ENCODE peak calls at places on chromosomes 1 and 21, in four cellular contexts. D is K562, N is IMR-90, O is HepG2. H is an unnamed sample.

GRCh38 chr1:11787251-11787803 is 18.4 kb downstream of the MTHFR start:
- DNase-seq in N (peak), O (no peak), D (no peak), H (no peak)

GRCh38 chr1:201705389-201705788 is 123.6 kb upstream of the IPO9 start:
- DNase-seq in D (no peak), O (no peak), N (no peak), H (no peak)

GRCh38 chr1:1421147-1421906 is at the start of gene ANKRD65:
- DNase-seq in N (no peak), O (peak), D (no peak), H (no peak)

GRCh38 chr21:16570196-16570595 is 840.4 kb downstream of the USP25 start:
- DNase-seq in D (no peak), O (no peak), N (peak), H (no peak)

GRCh38 chr21:17396948-17397347 is 115.9 kb upstream of the CXADR start:
- DNase-seq in D (no peak), N (no peak), O (no peak), H (no peak)

GRCh38 chr1:219419135-219419534 is 193.8 kb downstream of the ZC3H11B start:
- DNase-seq in N (no peak), D (no peak), O (no peak), H (no peak)

GRCh38 chr1:61056674-61057439 is 25.5 kb upstream of the NFIA start:
- DNase-seq in D (peak), N (peak), O (no peak), H (no peak)

GRCh38 chr1:95778217-95778616 is 544.2 kb downstream of the RWDD3 start:
- DNase-seq in N (no peak), O (no peak), D (no peak), H (no peak)

GRCh38 chr1:3268281-3268680 is 186.2 kb upstream of the ARHGEF16 start:
- DNase-seq in N (no peak), D (no peak), O (no peak), H (no peak)

GRCh38 chr1:3266870-3267549 is 187.5 kb upstream of the ARHGEF16 start:
- DNase-seq in O (no peak), D (no peak), N (no peak), H (no peak)

GRCh38 chr1:3270403-3271245 is 183.8 kb upstream of the ARHGEF16 start:
- DNase-seq in D (no peak), N (no peak), O (no peak), H (no peak)

GRCh38 chr1:3265800-3266485 is 188.5 kb upstream of the ARHGEF16 start:
- DNase-seq in O (no peak), D (no peak), N (no peak), H (no peak)

GRCh38 chr1:3267550-3268270 is 186.8 kb upstream of the ARHGEF16 start:
- DNase-seq in O (no peak), D (no peak), N (no peak), H (no peak)
- TF ChIP-seq MAZ in O (no peak), D (no peak), N (no peak), H (no peak)

GRCh38 chr1:230029244-230029643 is 37.8 kb upstream of the GALNT2 start:
- DNase-seq in D (no peak), O (no peak), N (no peak), H (no peak)

GRCh38 chr1:230028602-230029223 is 38.3 kb upstream of the GALNT2 start:
- DNase-seq in O (no peak), N (no peak), D (no peak), H (no peak)

GRCh38 chr1:230032882-230033281 is 34.2 kb upstream of the GALNT2 start:
- DNase-seq in N (no peak), O (no peak), D (no peak), H (no peak)

GRCh38 chr1:230030122-230030821 is 36.8 kb upstream of the GALNT2 start:
- DNase-seq in O (no peak), N (no peak), D (no peak), H (no peak)

DNA sequence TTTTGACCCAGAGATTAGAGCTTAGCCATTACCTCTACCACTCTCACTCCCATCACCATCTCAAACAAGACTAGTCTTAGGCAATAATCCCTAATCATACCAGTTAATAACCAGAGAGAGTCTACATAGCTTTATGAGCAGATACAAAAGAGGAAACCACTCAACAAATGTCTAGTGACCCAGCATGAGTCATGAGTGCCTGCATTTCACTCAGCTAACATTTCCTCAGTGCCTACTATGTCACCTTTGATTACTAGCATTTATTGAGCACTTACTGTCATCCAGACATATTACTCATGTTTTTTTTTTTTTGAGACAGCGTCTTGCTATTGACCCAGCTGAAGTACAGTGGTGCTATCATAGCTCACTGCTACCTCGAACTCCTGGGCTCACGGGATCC is 35.9 kb upstream of the GALNT2 start:
- DNase-seq in O (no peak), N (no peak), D (no peak), H (peak)
- TF ChIP-seq MAZ in O (no peak), N (no peak), D (no peak), H (no peak)

GRCh38 chr1:84742653-84743052 is 52.4 kb upstream of the SSX2IP start:
- DNase-seq in O (no peak), N (peak), D (no peak), H (no peak)
- TF ChIP-seq MAZ in O (no peak), N (no peak), D (no peak), H (no peak)

DNA sequence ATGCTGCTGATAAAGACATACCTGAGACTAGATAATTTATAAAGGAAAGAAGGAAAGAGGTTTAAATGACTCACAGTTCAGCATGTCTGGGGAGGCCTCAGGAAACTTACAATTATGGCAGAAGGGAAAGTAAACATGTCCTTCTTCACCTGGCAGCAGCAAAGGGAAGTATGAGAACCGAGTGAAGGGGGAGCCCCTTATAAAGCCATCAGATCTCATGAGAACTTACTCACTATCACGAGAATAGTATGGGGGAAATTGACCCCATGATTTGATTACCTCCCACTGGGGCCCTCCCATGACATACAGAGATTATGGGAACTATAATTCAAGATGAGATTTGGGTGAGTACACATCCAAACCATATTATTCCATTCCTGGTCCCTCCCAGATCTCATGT is 154.4 kb downstream of the FASLG start:
- DNase-seq in D (no peak), N (no peak), O (no peak), H (no peak)
- TF ChIP-seq MAZ in D (no peak), N (no peak), O (no peak), H (no peak)

GRCh38 chr1:24058671-24059455 is 53.1 kb downstream of the MYOM3 start:
- DNase-seq in N (no peak), O (no peak), D (no peak), H (no peak)

GRCh38 chr1:24052119-24052695 is 59.7 kb downstream of the MYOM3 start:
- DNase-seq in D (no peak), O (no peak), N (peak), H (no peak)

GRCh38 chr1:24051206-24051945 is 60.6 kb downstream of the MYOM3 start:
- DNase-seq in N (no peak), D (no peak), O (no peak), H (no peak)

GRCh38 chr1:24057171-24057570 is 54.8 kb downstream of the MYOM3 start:
- DNase-seq in O (no peak), D (no peak), N (no peak), H (no peak)

DNA sequence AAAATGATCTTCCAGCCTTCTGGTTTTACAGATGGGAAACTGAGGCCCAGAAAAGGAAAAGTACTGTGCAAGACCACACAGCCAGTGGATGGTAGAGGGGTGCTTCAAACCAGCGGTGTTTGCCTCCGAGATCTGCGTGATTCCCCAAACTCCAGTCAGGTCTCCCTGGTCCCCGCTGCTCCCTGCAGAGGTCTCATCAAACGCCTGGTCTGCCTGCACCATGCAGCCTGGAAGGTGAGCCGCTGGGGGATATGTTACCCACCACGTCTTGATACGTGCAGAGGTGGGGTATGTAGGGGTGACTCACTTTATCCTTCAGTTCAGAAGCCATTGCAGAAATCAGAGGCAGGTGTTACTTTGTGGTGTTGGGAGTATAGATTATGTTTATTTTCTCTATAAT is 56.3 kb downstream of the MYOM3 start:
- DNase-seq in N (no peak), D (no peak), O (no peak), H (no peak)
- TF ChIP-seq MAZ in N (no peak), D (no peak), O (no peak), H (no peak)

H was measured in A549.